ENCODE peak calls at places on chromosomes 16 and 17, in four cellular contexts. A is K562, X is GM12878, J is HepG2. B is an unnamed sample.

GRCh38 chr17:253091-253846 is 71.8 kb upstream of the DOC2B start:
- DNase-seq in J (no peak), A (no peak), X (no peak), B (no peak)

GRCh38 chr16:80594756-80595155 is 54.0 kb downstream of the DYNLRB2 start:
- DNase-seq in X (no peak), J (no peak), A (no peak), B (no peak)

GRCh38 chr16:85614338-85615013 is 1.4 kb downstream of the GSE1 start:
- DNase-seq in A (peak), X (no peak), J (no peak), B (no peak)

GRCh38 chr17:69961488-69962145 is 113.4 kb upstream of the KCNJ16 start:
- DNase-seq in X (no peak), J (no peak), A (peak), B (peak)

GRCh38 chr17:12395733-12396354 is 269.8 kb upstream of the MYOCD start:
- DNase-seq in A (peak), X (no peak), J (peak), B (peak)

GRCh38 chr17:61770752-61771533 is 92.4 kb downstream of the BRIP1 start:
- DNase-seq in J (no peak), A (no peak), X (no peak), B (no peak)

GRCh38 chr17:35981908-35982330 is 622 bp upstream of the CCL16 start:
- DNase-seq in A (no peak), X (no peak), J (peak), B (no peak)

GRCh38 chr16:51161440-51162195 is 10.5 kb upstream of the SALL1 start:
- DNase-seq in J (no peak), A (no peak), X (no peak), B (no peak)

GRCh38 chr17:73007447-73007846 is 85.0 kb downstream of the SLC39A11 start:
- DNase-seq in X (no peak), A (no peak), J (no peak), B (no peak)

GRCh38 chr16:13013043-13013442 is 111.6 kb downstream of the SHISA9 start:
- DNase-seq in J (no peak), A (no peak), X (no peak), B (no peak)

GRCh38 chr16:55835578-55835977 is 2.7 kb upstream of the CES1 start:
- DNase-seq in X (no peak), A (no peak), J (peak), B (peak)

GRCh38 chr17:65656390-65657250 is 95.2 kb upstream of the AXIN2 start:
- DNase-seq in A (no peak), X (peak), J (peak), B (peak)

GRCh38 chr16:71748226-71748625 is 23.7 kb upstream of the PHLPP2 start:
- DNase-seq in A (no peak), X (no peak), J (no peak), B (no peak)

GRCh38 chr17:47276868-47277267 is 23.2 kb downstream of the ITGB3 start:
- DNase-seq in X (no peak), A (no peak), J (peak), B (no peak)

DNA sequence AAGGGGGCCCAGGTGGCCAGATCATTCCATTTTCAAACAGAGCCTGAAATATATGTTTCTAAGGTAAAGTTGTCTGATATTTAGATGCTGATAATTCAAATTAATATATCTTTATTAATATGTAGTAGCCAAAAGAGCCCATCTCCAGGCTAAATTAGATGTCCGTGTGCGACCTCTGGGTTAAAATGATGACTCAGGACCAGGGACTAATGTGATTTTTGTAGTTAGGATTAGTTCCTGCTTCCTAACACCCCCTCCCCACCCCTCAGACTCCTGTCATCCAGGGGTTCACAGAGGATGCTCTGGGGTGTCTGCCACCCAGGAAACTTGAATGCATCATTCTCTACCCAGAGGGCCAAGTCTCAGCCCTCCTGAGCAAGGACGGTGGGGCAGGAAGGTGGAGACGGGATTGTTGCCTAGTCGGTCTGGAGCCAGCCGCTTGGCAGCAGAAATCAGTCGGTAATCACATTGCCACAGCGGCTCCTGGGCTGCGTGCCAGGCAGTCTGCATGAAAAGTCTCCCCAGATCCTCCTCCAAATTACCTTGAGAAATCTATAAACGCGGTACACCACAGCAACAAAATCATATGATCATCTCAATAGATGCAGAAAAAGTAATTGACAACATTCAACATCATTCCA is 29.8 kb downstream of the CNGB1 start:
- DNase-seq in X (no peak), A (no peak), J (no peak), B (no peak)
- TF ChIP-seq CHD4 in X (no peak), A (no peak), J (no peak), B (no peak)

GRCh38 chr17:13952252-13952721 is 117.0 kb upstream of the COX10 start:
- DNase-seq in J (peak), A (no peak), X (no peak), B (no peak)

GRCh38 chr17:13943859-13944258 is 125.4 kb upstream of the COX10 start:
- DNase-seq in J (no peak), A (no peak), X (no peak), B (no peak)

GRCh38 chr17:13941781-13942180 is 127.5 kb upstream of the COX10 start:
- DNase-seq in J (no peak), X (no peak), A (no peak), B (no peak)

GRCh38 chr17:13947499-13947898 is 121.8 kb upstream of the COX10 start:
- DNase-seq in X (no peak), J (no peak), A (no peak), B (no peak)
- TF ChIP-seq CHD4 in X (no peak), J (no peak), A (no peak), B (no peak)

GRCh38 chr16:2086136-2086742 is 38.5 kb downstream of the TSC2 start:
- DNase-seq in A (no peak), X (no peak), J (no peak), B (no peak)
- TF ChIP-seq CHD4 in A (no peak), X (no peak), J (no peak), B (no peak)

GRCh38 chr16:72903176-72903575 is 144.8 kb downstream of the ZFHX3 start:
- DNase-seq in J (no peak), X (no peak), A (no peak), B (no peak)

GRCh38 chr16:72909196-72909595 is 138.7 kb downstream of the ZFHX3 start:
- DNase-seq in X (no peak), J (no peak), A (no peak), B (no peak)

GRCh38 chr16:72902276-72902675 is 145.7 kb downstream of the ZFHX3 start:
- DNase-seq in A (no peak), J (no peak), X (no peak), B (no peak)

GRCh38 chr16:72908362-72908838 is 139.5 kb downstream of the ZFHX3 start:
- DNase-seq in A (no peak), J (no peak), X (no peak), B (no peak)

GRCh38 chr16:72905581-72905980 is 142.3 kb downstream of the ZFHX3 start:
- DNase-seq in A (no peak), X (no peak), J (no peak), B (no peak)
- TF ChIP-seq CHD4 in A (no peak), X (no peak), J (no peak), B (no peak)

GRCh38 chr17:40458001-40458791 is 14.9 kb downstream of the IGFBP4 start:
- DNase-seq in A (no peak), J (peak), X (no peak), B (peak)

GRCh38 chr17:40460585-40460975 is 17.3 kb downstream of the IGFBP4 start:
- DNase-seq in A (no peak), J (no peak), X (no peak), B (no peak)

GRCh38 chr17:40458851-40459482 is 15.7 kb downstream of the IGFBP4 start:
- DNase-seq in J (no peak), X (no peak), A (no peak), B (peak)

GRCh38 chr17:40461036-40461721 is 17.9 kb downstream of the IGFBP4 start:
- DNase-seq in X (no peak), A (no peak), J (no peak), B (peak)

DNA sequence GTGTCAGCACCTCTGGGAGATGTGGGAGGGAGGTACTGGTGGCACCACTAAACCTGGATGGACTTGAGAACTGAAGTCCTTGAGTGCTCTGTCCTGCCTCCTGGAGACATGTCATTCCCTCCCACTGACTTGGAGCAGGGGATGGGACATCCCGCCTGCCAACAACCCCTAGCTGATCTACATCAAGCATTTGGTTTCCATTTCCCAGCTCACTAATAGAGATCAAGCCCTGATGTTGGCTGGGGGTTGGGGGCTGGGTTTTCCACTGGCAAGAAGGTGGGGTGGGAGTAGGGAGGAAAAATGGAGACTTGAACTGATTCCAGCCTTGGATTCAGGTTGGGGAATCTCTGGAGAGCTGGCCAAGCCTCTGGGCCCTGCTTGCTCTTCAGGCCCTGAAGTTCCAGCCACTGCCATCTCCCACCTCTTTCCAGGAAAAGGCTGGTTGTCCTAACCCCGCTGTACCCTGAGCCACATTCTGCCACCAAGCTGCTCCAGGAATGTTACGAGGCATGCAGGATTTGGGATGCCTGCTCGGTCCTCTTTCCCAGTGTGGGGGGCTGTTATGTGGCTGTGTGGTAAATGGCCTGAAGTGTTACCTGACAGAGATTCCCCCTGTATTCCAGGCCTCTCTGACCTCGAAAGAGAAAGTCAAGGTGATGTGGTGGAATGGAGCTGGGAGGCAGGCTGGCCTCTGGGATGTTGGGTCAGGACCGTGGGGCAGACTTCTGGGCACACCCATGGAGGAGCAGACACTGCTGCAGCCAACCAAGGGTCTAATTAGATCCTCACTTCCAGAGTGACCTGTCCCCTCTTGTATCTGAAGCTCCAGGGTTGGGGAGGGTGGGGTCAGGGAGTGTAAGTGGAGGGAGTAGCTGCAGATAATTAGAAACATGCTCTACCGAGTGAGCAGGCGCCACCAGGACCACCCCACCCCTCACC is 16.7 kb downstream of the IGFBP4 start:
- DNase-seq in X (no peak), J (no peak), A (no peak), B (peak)
- TF ChIP-seq CHD4 in X (no peak), J (no peak), A (no peak), B (no peak)

GRCh38 chr16:27841061-27841801 is 222.3 kb downstream of the GSG1L start:
- DNase-seq in A (no peak), J (no peak), X (no peak), B (no peak)

GRCh38 chr16:27841911-27842310 is 221.6 kb downstream of the GSG1L start:
- DNase-seq in A (no peak), X (no peak), J (no peak), B (no peak)

GRCh38 chr16:27843800-27844199 is 219.7 kb downstream of the GSG1L start:
- DNase-seq in A (no peak), X (no peak), J (no peak), B (no peak)

GRCh38 chr16:27847030-27847550 is 216.4 kb downstream of the GSG1L start:
- DNase-seq in A (no peak), J (no peak), X (no peak), B (no peak)

GRCh38 chr16:27844826-27845225 is 218.7 kb downstream of the GSG1L start:
- DNase-seq in A (no peak), J (no peak), X (no peak), B (no peak)
- TF ChIP-seq CHD4 in A (no peak), J (no peak), X (no peak), B (no peak)

GRCh38 chr16:53428681-53429080 is 5.6 kb upstream of the RBL2 start:
- DNase-seq in X (no peak), J (no peak), A (no peak), B (no peak)

GRCh38 chr16:53433509-53433908 is 762 bp upstream of the RBL2 start:
- DNase-seq in J (no peak), A (no peak), X (no peak), B (no peak)

GRCh38 chr16:53430363-53430762 is 3.9 kb upstream of the RBL2 start:
- DNase-seq in X (no peak), A (no peak), J (no peak), B (no peak)

GRCh38 chr16:53433930-53434435 is 288 bp upstream of the RBL2 start:
- DNase-seq in A (no peak), X (no peak), J (peak), B (peak)

DNA sequence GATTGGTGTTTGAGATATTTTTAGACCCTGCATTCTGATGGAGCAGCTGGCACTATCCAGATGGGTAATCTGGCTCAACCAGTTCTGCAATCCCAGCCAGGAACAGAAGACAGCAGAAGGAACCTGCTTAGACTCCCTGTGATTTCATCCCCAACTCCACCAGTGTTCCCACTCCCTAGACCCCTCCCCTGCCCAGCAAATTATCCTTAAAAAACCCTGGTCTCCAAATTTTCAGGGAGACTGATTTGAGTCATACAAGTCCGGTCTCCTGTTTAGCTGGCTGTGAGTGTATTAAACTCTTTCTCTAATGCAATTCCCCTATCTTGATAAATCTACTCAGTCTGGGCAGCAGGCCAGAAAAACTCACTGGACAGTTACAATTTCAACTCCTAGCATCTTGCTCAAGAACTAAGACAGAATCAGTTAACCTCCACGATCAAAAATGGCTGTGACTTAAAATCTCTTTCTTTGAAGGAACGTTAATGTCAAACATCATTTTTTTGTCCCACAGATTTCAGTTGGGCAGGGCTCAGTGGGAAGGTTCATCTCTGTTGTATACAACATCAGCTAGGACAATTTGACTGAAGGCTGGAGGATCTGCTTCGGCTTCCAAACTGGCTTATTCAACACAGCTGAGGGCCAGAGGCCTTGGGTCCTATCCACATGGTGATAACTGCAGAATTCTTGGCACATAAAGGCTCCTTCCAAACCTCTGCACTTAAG is 4.9 kb upstream of the RBL2 start:
- DNase-seq in X (no peak), A (no peak), J (no peak), B (no peak)
- TF ChIP-seq CHD4 in X (no peak), A (no peak), J (no peak), B (no peak)

DNA sequence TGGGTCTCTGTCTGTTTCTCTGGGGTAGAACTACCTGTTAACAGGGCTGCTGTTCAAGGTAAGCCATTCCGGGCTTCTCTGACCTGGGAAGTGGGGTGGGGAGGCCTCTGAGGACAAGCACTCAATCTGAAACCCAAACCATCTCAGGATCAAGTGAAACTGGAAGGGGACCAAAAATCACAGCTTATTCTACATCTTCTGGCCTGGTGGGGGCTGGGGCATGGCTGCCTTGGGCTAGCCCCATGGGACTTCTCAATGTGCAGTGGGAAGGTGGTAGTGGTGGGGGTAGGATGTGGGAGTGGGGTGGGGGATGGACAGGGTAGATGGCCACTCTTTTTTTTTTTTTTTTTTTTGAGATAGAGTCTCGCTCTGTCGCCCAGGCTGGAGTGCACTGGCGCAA is 5.5 kb downstream of the FLOT2 start:
- DNase-seq in X (peak), A (no peak), J (no peak), B (no peak)
- TF ChIP-seq CHD4 in X (no peak), A (no peak), J (no peak), B (no peak)

B was measured in A549.